ENCODE peak calls at places on chromosome 3, in six cellular contexts. U, Y, I, S, F and G are unnamed samples.

GRCh38 chr3:78879516-78879860 is 888.3 kb downstream of the ROBO1 start:
- DNase-seq in U (no peak), Y (no peak), I (no peak), S (no peak), F (no peak), G (no peak)

GRCh38 chr3:98784666-98785600 is 21.8 kb downstream of the ST3GAL6 start:
- DNase-seq in U (peak), Y (peak), I (no peak), S (peak), F (no peak), G (peak)

GRCh38 chr3:184474907-184475306 is 86.7 kb upstream of the EPHB3 start:
- DNase-seq in U (no peak), Y (no peak), I (no peak), S (no peak), F (no peak), G (no peak)

GRCh38 chr3:152197937-152198336 is 70.8 kb upstream of the MBNL1 start:
- DNase-seq in U (no peak), Y (no peak), I (no peak), S (no peak), F (no peak), G (no peak)

GRCh38 chr3:11370961-11371360 is 98.8 kb downstream of the ATG7 start:
- DNase-seq in U (no peak), Y (no peak), I (no peak), S (no peak), F (no peak), G (no peak)

GRCh38 chr3:39531066-39531465 is 63.6 kb downstream of the MOBP start:
- DNase-seq in U (no peak), Y (no peak), I (no peak), S (no peak), F (no peak), G (no peak)

GRCh38 chr3:152050782-152051405 is 177.5 kb downstream of the SUCNR1 start:
- DNase-seq in U (no peak), Y (no peak), I (no peak), S (no peak), F (no peak), G (no peak)

GRCh38 chr3:101036213-101036618 is 43.0 kb upstream of the ABI3BP start:
- DNase-seq in U (peak), Y (peak), I (no peak), S (peak), F (no peak), G (peak)

GRCh38 chr3:185950720-185951119 is 12.9 kb upstream of the TRA2B start:
- DNase-seq in U (no peak), Y (no peak), I (no peak), S (no peak), F (no peak), G (no peak)

GRCh38 chr3:99747915-99748314 is 69.7 kb upstream of the CMSS1 start:
- DNase-seq in U (no peak), Y (no peak), I (no peak), S (peak), F (no peak), G (no peak)

GRCh38 chr3:110995461-110996226 is 76.0 kb upstream of the NECTIN3 start:
- DNase-seq in U (peak), Y (peak), I (no peak), S (peak), F (no peak), G (peak)

GRCh38 chr3:127688416-127689265 is 15.9 kb downstream of the ABTB1 start:
- DNase-seq in U (no peak), Y (no peak), I (no peak), S (peak), F (peak), G (no peak)

GRCh38 chr3:96814581-96815567 is at the start of gene EPHA6:
- DNase-seq in U (no peak), Y (no peak), I (no peak), S (no peak), F (peak), G (no peak)

GRCh38 chr3:127479449-127479848 is 111.1 kb downstream of the TPRA1 start:
- DNase-seq in U (no peak), Y (no peak), I (no peak), S (no peak), F (peak), G (no peak)

GRCh38 chr3:184346480-184346879 is 9.1 kb downstream of the FAM131A start:
- DNase-seq in U (no peak), Y (no peak), I (no peak), S (no peak), F (no peak), G (no peak)

GRCh38 chr3:25870452-25870851 is 80.6 kb downstream of the OXSM start:
- DNase-seq in U (no peak), Y (no peak), I (no peak), S (no peak), F (no peak), G (no peak)

GRCh38 chr3:9500108-9501050 is 53.2 kb downstream of the LHFPL4 start:
- DNase-seq in U (no peak), Y (peak), I (no peak), S (peak), F (peak), G (no peak)

GRCh38 chr3:69838696-69839515 is 99.6 kb downstream of the MITF start:
- DNase-seq in U (no peak), Y (no peak), I (no peak), S (peak), F (no peak), G (no peak)

GRCh38 chr3:124969963-124970722 is 35.6 kb upstream of the MUC13 start:
- DNase-seq in U (no peak), Y (no peak), I (no peak), S (no peak), F (no peak), G (no peak)

GRCh38 chr3:79329154-79329553 is 438.6 kb downstream of the ROBO1 start:
- DNase-seq in U (no peak), Y (no peak), I (no peak), S (peak), F (no peak), G (no peak)

GRCh38 chr3:113948015-113948917 is 453 bp downstream of the ZDHHC23 start:
- DNase-seq in U (no peak), Y (no peak), I (no peak), S (no peak), F (peak), G (no peak)

GRCh38 chr3:156675744-156676466 is 1.5 kb downstream of the TIPARP start:
- DNase-seq in U (peak), Y (peak), I (peak), S (peak), F (peak), G (no peak)

GRCh38 chr3:130480736-130481135 is 36.2 kb upstream of the COL6A6 start:
- DNase-seq in U (no peak), Y (no peak), I (no peak), S (peak), F (peak), G (no peak)

GRCh38 chr3:127211118-127212060 is 18.5 kb downstream of the PRR23E start:
- DNase-seq in U (no peak), Y (no peak), I (no peak), S (no peak), F (no peak), G (no peak)

GRCh38 chr3:49025005-49025792 is 3.3 kb downstream of the NDUFAF3 start:
- DNase-seq in U (no peak), Y (no peak), I (no peak), S (no peak), F (peak), G (no peak)

GRCh38 chr3:186643493-186643892 is 3.3 kb downstream of the FETUB start:
- DNase-seq in U (no peak), Y (no peak), I (no peak), S (no peak), F (no peak), G (no peak)

GRCh38 chr3:179666436-179667035 is 13.7 kb downstream of the USP13 start:
- DNase-seq in U (no peak), Y (no peak), I (no peak), S (no peak), F (peak), G (no peak)

GRCh38 chr3:54424283-54424682 is 301.9 kb downstream of the CACNA2D3 start:
- DNase-seq in U (no peak), Y (no peak), I (no peak), S (no peak), F (no peak), G (no peak)

GRCh38 chr3:40191850-40192448 is 117.6 kb upstream of the EIF1B start:
- DNase-seq in U (no peak), Y (no peak), I (peak), S (peak), F (peak), G (no peak)

GRCh38 chr3:43752908-43753307 is 62.2 kb downstream of the ABHD5 start:
- DNase-seq in U (no peak), Y (no peak), I (no peak), S (no peak), F (no peak), G (no peak)

GRCh38 chr3:71753716-71754609 is at the start of gene GPR27:
- DNase-seq in U (no peak), Y (no peak), I (no peak), S (no peak), F (peak), G (no peak)
- H3K4me3 ChIP-seq in U (no peak), Y (peak), I (peak), S (peak), F (peak), G (peak)

DNA sequence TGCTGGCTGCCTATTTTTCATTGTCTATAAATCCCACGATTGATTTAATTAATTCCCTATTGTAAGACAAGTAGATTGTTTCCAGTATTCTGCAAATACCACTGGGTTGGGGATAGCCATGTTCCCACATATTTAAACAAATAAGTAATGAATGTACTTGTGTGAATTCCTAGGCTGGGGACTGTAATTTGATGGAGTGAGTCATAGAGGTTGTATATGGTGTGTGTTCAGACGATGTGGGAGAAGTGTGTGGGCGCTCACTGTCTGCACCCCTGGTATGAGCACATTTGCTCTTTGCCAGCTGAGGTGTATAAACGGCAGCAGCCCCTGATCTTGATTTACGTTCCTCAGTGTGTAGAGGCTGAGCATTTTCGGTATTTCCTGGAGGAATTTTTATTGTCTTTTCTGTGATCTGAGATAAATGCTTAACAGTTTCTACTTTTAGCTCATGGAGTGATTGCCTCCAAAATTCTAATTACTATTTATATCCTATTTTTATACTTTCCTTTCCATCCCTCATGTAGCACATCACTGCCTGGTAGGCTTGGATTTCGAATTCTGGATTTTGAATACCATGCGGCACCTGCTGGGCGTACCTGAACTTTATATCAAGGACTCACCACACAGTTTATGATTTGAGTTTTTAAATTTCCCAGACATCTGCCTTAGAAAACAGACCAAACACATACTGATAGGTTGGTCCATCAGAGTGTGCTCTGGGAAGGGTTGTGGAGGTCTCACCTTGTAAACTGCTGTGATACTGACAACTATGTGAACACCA is 6.2 kb downstream of the TRAK1 start:
- DNase-seq in U (peak), Y (peak), I (no peak), S (peak), F (no peak), G (peak)
- TF ChIP-seq CTCF in U (no peak), Y (no peak), I (no peak), S (no peak), F (no peak), G (no peak)

GRCh38 chr3:46463868-46464241 is 850 bp downstream of the LTF start:
- DNase-seq in U (no peak), Y (no peak), I (no peak), S (no peak), F (no peak), G (no peak)

GRCh38 chr3:46466273-46466672 is 1.6 kb upstream of the LTF start:
- DNase-seq in U (no peak), Y (no peak), I (no peak), S (no peak), F (no peak), G (no peak)

GRCh38 chr3:46466871-46467403 is 2.2 kb upstream of the LTF start:
- DNase-seq in U (no peak), Y (no peak), I (no peak), S (no peak), F (no peak), G (no peak)

GRCh38 chr3:46464326-46465195 is at the start of gene LTF:
- DNase-seq in U (no peak), Y (no peak), I (no peak), S (no peak), F (no peak), G (no peak)

DNA sequence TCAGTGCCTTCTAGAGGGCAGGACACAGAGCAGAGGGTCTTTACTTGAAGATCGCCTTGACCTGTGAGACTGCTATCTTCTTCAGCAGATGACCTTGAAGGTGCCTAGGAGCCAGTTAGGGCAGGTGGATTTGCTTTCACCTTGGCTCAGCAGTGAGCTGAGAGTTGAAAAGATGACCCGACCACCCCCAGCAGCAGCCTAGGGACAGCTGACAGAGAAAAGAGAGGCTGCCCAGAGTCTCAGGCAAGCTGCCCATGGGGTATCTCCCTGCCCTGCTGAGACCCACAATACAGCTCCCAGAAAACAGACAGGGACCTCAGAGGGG is 453 bp upstream of the LTF start:
- DNase-seq in U (no peak), Y (no peak), I (no peak), S (no peak), F (no peak), G (no peak)
- H3K4me3 ChIP-seq in U (no peak), Y (no peak), I (no peak), S (no peak), F (no peak), G (no peak)

GRCh38 chr3:190446492-190447301 is 3.0 kb downstream of the TMEM207 start:
- DNase-seq in U (no peak), Y (no peak), I (no peak), S (peak), F (no peak), G (no peak)

GRCh38 chr3:190442240-190442639 is 7.5 kb downstream of the TMEM207 start:
- DNase-seq in U (no peak), Y (no peak), I (no peak), S (no peak), F (no peak), G (no peak)

GRCh38 chr3:190444576-190445145 is 5.0 kb downstream of the TMEM207 start:
- DNase-seq in U (no peak), Y (no peak), I (no peak), S (no peak), F (no peak), G (no peak)

GRCh38 chr3:190444036-190444435 is 5.7 kb downstream of the TMEM207 start:
- DNase-seq in U (no peak), Y (no peak), I (no peak), S (no peak), F (no peak), G (no peak)

GRCh38 chr3:190443257-190443656 is 6.4 kb downstream of the TMEM207 start:
- DNase-seq in U (no peak), Y (no peak), I (no peak), S (peak), F (no peak), G (no peak)
- TF ChIP-seq CTCF in U (peak), Y (peak), I (peak), S (peak), F (no peak), G (peak)

GRCh38 chr3:71579934-71580318 is 3.6 kb downstream of the FOXP1 start:
- DNase-seq in U (no peak), Y (no peak), I (no peak), S (peak), F (no peak), G (no peak)

GRCh38 chr3:71579301-71579933 is 4.1 kb downstream of the FOXP1 start:
- DNase-seq in U (no peak), Y (no peak), I (no peak), S (no peak), F (no peak), G (no peak)

GRCh38 chr3:71576966-71577459 is 6.5 kb downstream of the FOXP1 start:
- DNase-seq in U (no peak), Y (no peak), I (no peak), S (no peak), F (no peak), G (no peak)

GRCh38 chr3:71580636-71581215 is 2.8 kb downstream of the FOXP1 start:
- DNase-seq in U (no peak), Y (no peak), I (no peak), S (no peak), F (no peak), G (no peak)

GRCh38 chr3:71578045-71578730 is 5.3 kb downstream of the FOXP1 start:
- DNase-seq in U (no peak), Y (no peak), I (no peak), S (no peak), F (no peak), G (no peak)
- H3K4me3 ChIP-seq in U (no peak), Y (no peak), I (no peak), S (peak), F (no peak), G (peak)

GRCh38 chr3:118495243-118495642 is 539.4 kb downstream of the IGSF11 start:
- DNase-seq in U (no peak), Y (no peak), I (no peak), S (no peak), F (no peak), G (no peak)

GRCh38 chr3:118505784-118506183 is 528.9 kb downstream of the IGSF11 start:
- DNase-seq in U (no peak), Y (no peak), I (no peak), S (no peak), F (no peak), G (peak)

GRCh38 chr3:118504906-118505305 is 529.7 kb downstream of the IGSF11 start:
- DNase-seq in U (no peak), Y (no peak), I (no peak), S (no peak), F (no peak), G (no peak)

GRCh38 chr3:118501152-118501551 is 533.5 kb downstream of the IGSF11 start:
- DNase-seq in U (no peak), Y (no peak), I (no peak), S (no peak), F (peak), G (no peak)
- TF ChIP-seq CTCF in U (no peak), Y (no peak), I (no peak), S (no peak), F (no peak), G (no peak)